ENCODE peak calls at places on chromosomes 11 and 22, in four cellular contexts. H is mammary epithelial cell, N is astrocyte, R is HCT116. K is an unnamed sample.

GRCh38 chr11:105132716-105133511 is 6.7 kb downstream of the CARD18 start:
- DNase-seq in H (peak), N (peak), R (no peak), K (peak)

GRCh38 chr11:9263840-9264380 is 1.2 kb downstream of the DENND5A start:
- DNase-seq in H (peak), N (no peak), R (no peak), K (no peak)

GRCh38 chr11:15379483-15379882 is 264.8 kb downstream of the INSC start:
- DNase-seq in H (no peak), N (no peak), R (no peak), K (no peak)

GRCh38 chr11:111735262-111736116 is 30.7 kb downstream of the PPP2R1B start:
- DNase-seq in H (peak), N (peak), R (no peak), K (peak)

GRCh38 chr11:124919836-124920755 is 1.0 kb downstream of the HEPN1 start:
- DNase-seq in H (no peak), N (no peak), R (no peak), K (no peak)

GRCh38 chr11:19079643-19080440 is 19.3 kb upstream of the MRGPRX2 start:
- DNase-seq in H (peak), N (peak), R (peak), K (peak)

GRCh38 chr11:92626624-92627023 is 342.8 kb upstream of the MTNR1B start:
- DNase-seq in H (no peak), N (no peak), R (no peak), K (no peak)

GRCh38 chr11:35550374-35551036 is 25.1 kb upstream of the PAMR1 start:
- DNase-seq in H (no peak), N (peak), R (no peak), K (peak)

GRCh38 chr11:130020323-130020722 is 17.7 kb upstream of the PRDM10 start:
- DNase-seq in H (no peak), N (peak), R (no peak), K (no peak)

GRCh38 chr22:39268645-39269044 is 23.9 kb upstream of the PDGFB start:
- DNase-seq in H (no peak), N (no peak), R (no peak), K (no peak)

DNA sequence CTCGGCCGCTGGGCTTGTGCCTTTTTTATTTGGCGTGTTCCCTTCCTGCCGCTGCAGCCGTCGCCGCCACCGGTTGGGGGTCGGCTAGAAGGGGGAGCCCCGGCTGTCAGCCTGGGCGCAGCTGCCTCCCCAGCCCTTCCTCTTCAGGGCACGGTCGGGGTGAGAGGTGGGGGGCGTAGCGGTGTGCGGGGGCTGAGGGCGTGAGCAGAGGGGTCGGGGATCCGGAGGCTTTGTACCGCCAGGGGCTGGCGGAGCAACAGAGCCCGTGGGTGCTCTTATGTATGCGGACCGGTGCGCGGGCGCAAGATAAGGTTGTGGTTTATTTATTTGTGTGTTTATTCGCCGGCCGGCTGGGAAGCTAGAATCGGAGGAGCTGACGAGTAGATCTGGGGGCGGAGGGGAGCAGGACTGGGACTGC is 482 bp downstream of the ZBTB16 start:
- DNase-seq in H (peak), N (no peak), R (no peak), K (no peak)
- TF ChIP-seq EZH2 in H (no peak), N (peak), R (no peak), K (peak)

GRCh38 chr11:69986421-69987229 is 91.5 kb upstream of the ANO1 start:
- DNase-seq in H (no peak), N (no peak), R (no peak), K (no peak)

GRCh38 chr11:69985331-69985653 is 92.8 kb upstream of the ANO1 start:
- DNase-seq in H (no peak), N (no peak), R (no peak), K (no peak)

GRCh38 chr11:69983897-69984438 is 94.1 kb upstream of the ANO1 start:
- DNase-seq in H (no peak), N (no peak), R (no peak), K (no peak)

GRCh38 chr11:69984457-69985261 is 93.5 kb upstream of the ANO1 start:
- DNase-seq in H (no peak), N (no peak), R (no peak), K (no peak)

GRCh38 chr11:69985654-69986420 is 92.3 kb upstream of the ANO1 start:
- DNase-seq in H (no peak), N (no peak), R (no peak), K (no peak)
- TF ChIP-seq EZH2 in H (no peak), N (peak), R (no peak), K (no peak)

DNA sequence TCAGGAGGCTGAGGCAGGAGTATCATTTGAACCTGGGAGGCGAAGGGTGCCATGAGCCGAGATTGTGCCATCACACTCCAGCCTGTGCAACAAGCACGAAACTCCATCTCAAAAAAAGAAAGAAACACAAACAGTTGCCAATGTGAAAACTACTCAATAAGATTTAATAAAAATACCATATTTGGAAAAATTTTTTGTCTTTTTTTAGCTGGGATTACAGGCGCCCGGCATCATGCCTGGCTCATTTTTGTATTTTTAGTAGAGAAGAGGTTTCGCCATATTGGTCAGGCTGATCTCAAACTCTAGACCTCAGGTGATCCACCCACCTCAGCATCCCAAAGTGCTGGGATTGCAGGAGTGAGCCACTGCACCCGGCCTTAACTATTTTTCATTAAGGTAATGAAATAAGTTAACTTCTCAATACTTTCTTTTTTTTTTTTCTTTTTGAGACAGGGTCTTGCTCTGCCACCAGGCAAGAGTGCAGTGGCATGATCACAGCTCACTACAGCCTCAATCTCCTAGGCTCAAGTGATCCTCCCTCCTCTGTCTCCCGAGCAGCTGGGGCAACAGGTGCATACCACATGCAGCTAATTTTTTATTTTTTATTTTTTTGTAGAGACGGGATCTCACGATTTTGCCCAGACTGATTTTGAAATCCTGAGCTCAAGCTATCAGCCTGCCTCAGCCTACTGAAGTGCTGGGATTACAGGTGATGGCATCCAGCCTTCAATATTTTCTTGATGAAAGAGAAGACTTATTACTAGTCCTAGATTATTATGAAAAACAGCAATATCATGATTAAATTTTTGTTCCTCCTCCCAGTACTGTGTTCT is 4746.2 kb upstream of the OR11H1 start:
- DNase-seq in H (no peak), N (no peak), R (no peak), K (no peak)
- TF ChIP-seq EZH2 in H (no peak), N (no peak), R (no peak), K (no peak)

GRCh38 chr22:50059185-50059880 is 1.2 kb upstream of the TTLL8 start:
- DNase-seq in H (no peak), N (no peak), R (no peak), K (no peak)
- TF ChIP-seq EZH2 in H (no peak), N (no peak), R (no peak), K (no peak)

GRCh38 chr11:66291303-66291705 is 390 bp upstream of the TMEM151A start:
- DNase-seq in H (no peak), N (no peak), R (no peak), K (no peak)
- TF ChIP-seq EZH2 in H (no peak), N (no peak), R (no peak), K (no peak)

GRCh38 chr22:50010676-50011446 is 1.7 kb downstream of the IL17REL start:
- DNase-seq in H (no peak), N (no peak), R (no peak), K (no peak)

GRCh38 chr22:50012201-50013181 is at the start of gene IL17REL:
- DNase-seq in H (no peak), N (no peak), R (no peak), K (peak)

GRCh38 chr22:50009765-50010675 is 2.5 kb downstream of the IL17REL start:
- DNase-seq in H (no peak), N (no peak), R (no peak), K (no peak)

GRCh38 chr22:50009251-50009650 is 3.3 kb downstream of the IL17REL start:
- DNase-seq in H (no peak), N (no peak), R (no peak), K (no peak)

DNA sequence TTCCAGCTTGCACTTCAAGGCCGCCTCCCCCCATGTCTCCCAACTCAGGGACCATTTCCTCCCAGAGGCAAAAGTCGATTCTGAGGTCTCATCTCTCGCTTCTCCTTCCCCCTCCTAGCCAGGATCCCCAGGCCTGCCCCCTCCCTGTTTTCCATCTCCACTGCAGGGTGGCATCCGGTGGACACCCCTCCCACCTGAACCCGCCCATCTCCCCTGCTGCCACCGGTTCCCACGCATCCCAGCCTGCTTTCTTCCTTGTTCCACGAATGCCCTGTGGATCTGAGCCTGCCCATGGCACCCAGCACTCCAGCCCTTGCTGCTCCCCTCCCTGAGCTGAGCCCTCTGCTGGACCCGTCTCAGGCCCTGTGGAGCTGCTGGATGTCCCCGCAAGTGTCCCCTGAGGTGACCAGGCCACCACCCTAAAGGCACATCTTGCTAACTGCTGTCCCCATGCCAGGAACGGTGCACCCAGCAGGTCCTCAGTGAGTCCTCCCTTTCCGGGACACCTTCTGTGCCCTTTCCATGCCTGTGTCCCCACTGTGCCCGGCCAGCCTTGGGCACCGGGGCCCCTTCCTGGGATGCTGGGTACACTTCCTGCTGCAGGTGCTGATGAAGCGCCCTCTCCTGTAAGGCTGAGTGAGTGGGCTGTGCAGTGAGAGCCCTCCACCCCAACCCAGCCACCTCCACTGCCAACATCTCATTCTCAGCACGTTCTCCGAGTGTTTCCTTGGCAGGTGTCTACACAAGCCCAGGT is 941 bp downstream of the IL17REL start:
- DNase-seq in H (no peak), N (no peak), R (no peak), K (no peak)
- TF ChIP-seq EZH2 in H (no peak), N (peak), R (no peak), K (no peak)

K was measured in PC-3.